ENCODE peak calls at places on chromosome 1, in eight cellular contexts. C, P, K, L, B, X, G and R are unnamed samples.

GRCh38 chr1:205988585-205988995 is 14.6 kb downstream of the RAB7B start:
- DNase-seq in C (no peak), P (no peak), K (no peak), L (no peak), B (no peak), X (no peak), G (no peak), R (no peak)

GRCh38 chr1:44719318-44719717 is 11.7 kb downstream of the RNU5D-1 start:
- DNase-seq in C (no peak), P (no peak), K (no peak), L (no peak), B (no peak), X (no peak), G (no peak), R (no peak)

GRCh38 chr1:185559684-185560310 is 174.4 kb upstream of the HMCN1 start:
- DNase-seq in C (peak), P (peak), K (no peak), L (peak), B (peak), X (peak), G (no peak), R (peak)

GRCh38 chr1:167723707-167724323 is 2.0 kb downstream of the MPZL1 start:
- DNase-seq in C (no peak), P (no peak), K (no peak), L (no peak), B (no peak), X (no peak), G (no peak), R (no peak)

GRCh38 chr1:233409540-233409939 is 82.0 kb downstream of the MAP3K21 start:
- DNase-seq in C (no peak), P (no peak), K (no peak), L (no peak), B (no peak), X (no peak), G (no peak), R (no peak)

GRCh38 chr1:103948526-103948925 is 198.8 kb downstream of the AMY1C start:
- DNase-seq in C (no peak), P (no peak), K (no peak), L (peak), B (no peak), X (no peak), G (no peak), R (no peak)

GRCh38 chr1:33120436-33121231 is 39.7 kb downstream of the AZIN2 start:
- DNase-seq in C (no peak), P (no peak), K (no peak), L (peak), B (no peak), X (no peak), G (no peak), R (no peak)

GRCh38 chr1:172135076-172135672 is 285.3 kb upstream of the C1orf105 start:
- DNase-seq in C (no peak), P (no peak), K (no peak), L (peak), B (peak), X (no peak), G (no peak), R (no peak)

GRCh38 chr1:50427818-50428779 is 4.9 kb upstream of the DMRTA2 start:
- DNase-seq in C (no peak), P (no peak), K (no peak), L (no peak), B (no peak), X (no peak), G (no peak), R (no peak)

GRCh38 chr1:1545946-1546737 is 5.7 kb upstream of the TMEM240 start:
- DNase-seq in C (no peak), P (no peak), K (no peak), L (no peak), B (no peak), X (no peak), G (no peak), R (no peak)

GRCh38 chr1:243926299-243926698 is 76.3 kb upstream of the AKT3 start:
- DNase-seq in C (no peak), P (no peak), K (no peak), L (no peak), B (no peak), X (no peak), G (no peak), R (no peak)

GRCh38 chr1:154179951-154180687 is 11.8 kb downstream of the TPM3 start:
- DNase-seq in C (no peak), P (no peak), K (no peak), L (no peak), B (peak), X (peak), G (no peak), R (no peak)

GRCh38 chr1:93770640-93771039 is 89.0 kb upstream of the BCAR3 start:
- DNase-seq in C (no peak), P (no peak), K (no peak), L (peak), B (no peak), X (no peak), G (no peak), R (no peak)

GRCh38 chr1:44713321-44713781 is 17.6 kb downstream of the RNU5D-1 start:
- DNase-seq in C (no peak), P (no peak), K (no peak), L (peak), B (no peak), X (no peak), G (no peak), R (no peak)

GRCh38 chr1:41919131-41919530 is 409 bp upstream of the HIVEP3 start:
- DNase-seq in C (no peak), P (no peak), K (no peak), L (no peak), B (no peak), X (no peak), G (no peak), R (no peak)

GRCh38 chr1:160489513-160490261 is 33.4 kb downstream of the SLAMF6 start:
- DNase-seq in C (no peak), P (no peak), K (no peak), L (no peak), B (no peak), X (no peak), G (no peak), R (no peak)

GRCh38 chr1:219273088-219273686 is 99.5 kb downstream of the LYPLAL1 start:
- DNase-seq in C (no peak), P (no peak), K (no peak), L (no peak), B (no peak), X (no peak), G (no peak), R (no peak)

GRCh38 chr1:9852410-9853301 is 28.9 kb upstream of the CLSTN1 start:
- DNase-seq in C (no peak), P (peak), K (no peak), L (no peak), B (no peak), X (no peak), G (no peak), R (peak)

GRCh38 chr1:20486457-20487235 is 636 bp upstream of the CAMK2N1 start:
- DNase-seq in C (no peak), P (peak), K (peak), L (peak), B (peak), X (no peak), G (peak), R (no peak)

GRCh38 chr1:200890027-200890426 is 4.7 kb upstream of the INAVA start:
- DNase-seq in C (no peak), P (no peak), K (no peak), L (no peak), B (no peak), X (no peak), G (no peak), R (no peak)

GRCh38 chr1:193068013-193068412 is 8.6 kb downstream of the RO60 start:
- DNase-seq in C (no peak), P (no peak), K (no peak), L (no peak), B (no peak), X (no peak), G (no peak), R (no peak)

GRCh38 chr1:21340230-21340564 is 49.9 kb upstream of the ECE1 start:
- DNase-seq in C (no peak), P (no peak), K (no peak), L (peak), B (peak), X (no peak), G (no peak), R (no peak)

GRCh38 chr1:40626383-40626770 is 39.1 kb downstream of the RIMS3 start:
- DNase-seq in C (no peak), P (no peak), K (no peak), L (no peak), B (no peak), X (no peak), G (no peak), R (no peak)

GRCh38 chr1:72567511-72567910 is 285.2 kb upstream of the NEGR1 start:
- DNase-seq in C (no peak), P (peak), K (no peak), L (no peak), B (no peak), X (no peak), G (no peak), R (no peak)

GRCh38 chr1:21742578-21742977 is 40.4 kb downstream of the USP48 start:
- DNase-seq in C (no peak), P (no peak), K (no peak), L (no peak), B (no peak), X (no peak), G (no peak), R (no peak)

GRCh38 chr1:58460469-58460868 is 86.1 kb downstream of the OMA1 start:
- DNase-seq in C (no peak), P (no peak), K (no peak), L (peak), B (no peak), X (no peak), G (no peak), R (peak)

GRCh38 chr1:156602557-156602993 is 1.3 kb upstream of the GPATCH4 start:
- DNase-seq in C (no peak), P (no peak), K (no peak), L (peak), B (no peak), X (no peak), G (no peak), R (no peak)

GRCh38 chr1:11794446-11795237 is 11.1 kb downstream of the MTHFR start:
- DNase-seq in C (no peak), P (no peak), K (no peak), L (no peak), B (no peak), X (no peak), G (no peak), R (no peak)

GRCh38 chr1:27598902-27599528 is 4.9 kb downstream of the AHDC1 start:
- DNase-seq in C (peak), P (peak), K (no peak), L (peak), B (peak), X (no peak), G (no peak), R (peak)

GRCh38 chr1:234871039-234871709 is 257.5 kb downstream of the TOMM20 start:
- DNase-seq in C (no peak), P (no peak), K (no peak), L (no peak), B (no peak), X (no peak), G (no peak), R (no peak)

GRCh38 chr1:209926045-209926444 is 12.0 kb upstream of the SYT14 start:
- DNase-seq in C (no peak), P (peak), K (no peak), L (peak), B (no peak), X (no peak), G (no peak), R (peak)

GRCh38 chr1:200849430-200849829 is 23.4 kb upstream of the GPR25 start:
- DNase-seq in C (no peak), P (no peak), K (no peak), L (no peak), B (no peak), X (no peak), G (no peak), R (no peak)

GRCh38 chr1:10546896-10547295 is 72.1 kb downstream of the PEX14 start:
- DNase-seq in C (no peak), P (no peak), K (no peak), L (no peak), B (no peak), X (no peak), G (no peak), R (no peak)

GRCh38 chr1:178645157-178645825 is 79.8 kb upstream of the RALGPS2 start:
- DNase-seq in C (no peak), P (no peak), K (no peak), L (no peak), B (no peak), X (no peak), G (no peak), R (no peak)

DNA sequence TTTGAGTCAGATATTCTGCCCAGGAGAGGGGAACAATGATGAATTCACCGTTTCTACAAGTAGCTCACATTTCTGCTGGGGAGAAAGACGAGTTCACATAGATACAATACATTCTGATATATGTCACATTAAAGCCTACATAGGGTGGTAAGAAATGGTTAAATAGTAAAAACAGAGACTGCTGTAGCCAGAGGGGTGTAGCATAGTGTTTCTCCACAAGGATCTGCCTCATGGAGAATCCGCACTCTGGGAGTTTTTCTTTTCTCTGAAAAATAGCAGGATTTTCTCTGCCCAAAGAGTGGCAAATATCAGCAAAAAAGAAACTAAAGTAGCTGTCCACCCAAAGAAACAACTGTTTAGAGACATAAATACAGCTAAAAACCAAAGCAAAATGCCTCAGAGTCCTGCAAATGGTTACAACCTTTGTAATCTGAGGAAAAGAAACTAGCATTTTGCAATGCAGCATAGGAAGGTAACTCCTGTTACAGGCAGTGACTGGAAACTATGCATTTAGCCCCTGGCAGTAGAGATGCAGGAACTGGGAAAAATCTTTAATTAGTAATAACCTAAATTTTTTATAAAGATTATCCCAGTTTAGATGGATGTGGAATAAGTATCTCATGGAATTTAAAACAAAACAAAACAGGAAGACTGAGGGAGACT is 1126.7 kb upstream of the ADGRL2 start:
- DNase-seq in C (no peak), P (no peak), K (no peak), L (no peak), B (no peak), X (no peak), G (no peak), R (no peak)
- TF ChIP-seq CTCF in C (no peak), P (no peak), K (no peak), L (no peak), B (no peak), X (no peak), G (no peak), R (no peak)

GRCh38 chr1:18884419-18884717 is 18.0 kb downstream of the ALDH4A1 start:
- DNase-seq in C (no peak), P (no peak), K (no peak), L (no peak), B (no peak), X (no peak), G (no peak), R (no peak)
- TF ChIP-seq CTCF in C (no peak), P (no peak), K (no peak), L (peak), B (no peak), X (no peak), G (no peak), R (peak)

DNA sequence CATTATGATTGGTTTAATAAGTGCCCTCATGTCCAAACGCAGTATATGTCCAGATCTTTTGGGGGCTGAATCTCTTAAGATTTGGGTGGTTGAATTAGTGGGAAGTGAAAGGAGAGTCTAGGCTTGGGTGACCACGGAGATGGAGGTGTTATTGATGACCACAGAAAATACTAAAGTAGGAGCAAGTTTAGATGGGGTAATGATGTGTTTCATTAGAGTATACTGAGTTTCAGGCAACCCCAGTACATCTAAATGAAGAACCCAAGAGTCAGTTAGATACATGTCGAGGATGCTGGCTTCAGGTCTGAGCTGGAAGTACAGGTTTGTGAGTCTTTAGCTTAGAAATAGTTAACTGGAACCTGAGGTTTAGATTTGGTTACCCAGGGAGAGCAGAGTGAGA is 6.5 kb upstream of the ZZZ3 start:
- DNase-seq in C (no peak), P (no peak), K (no peak), L (no peak), B (no peak), X (peak), G (no peak), R (no peak)
- TF ChIP-seq CTCF in C (no peak), P (no peak), K (no peak), L (no peak), B (no peak), X (no peak), G (no peak), R (no peak)

GRCh38 chr1:196732526-196732925 is 42.1 kb upstream of the CFHR3 start:
- DNase-seq in C (no peak), P (no peak), K (no peak), L (no peak), B (no peak), X (no peak), G (no peak), R (no peak)
- TF ChIP-seq CTCF in C (no peak), P (peak), K (peak), L (peak), B (no peak), X (no peak), G (peak), R (peak)

GRCh38 chr1:53946252-53947171 is at the start of gene LRRC42:
- DNase-seq in C (no peak), P (no peak), K (no peak), L (no peak), B (no peak), X (peak), G (no peak), R (no peak)
- TF ChIP-seq CTCF in C (no peak), P (peak), K (no peak), L (peak), B (no peak), X (peak), G (no peak), R (no peak)

GRCh38 chr1:23283660-23284602 is 60.2 kb downstream of the HNRNPR start:
- DNase-seq in C (no peak), P (peak), K (no peak), L (peak), B (no peak), X (no peak), G (no peak), R (peak)

GRCh38 chr1:23291706-23292105 is 52.4 kb downstream of the HNRNPR start:
- DNase-seq in C (no peak), P (no peak), K (no peak), L (no peak), B (no peak), X (no peak), G (no peak), R (no peak)

GRCh38 chr1:23282967-23283366 is 61.1 kb downstream of the HNRNPR start:
- DNase-seq in C (no peak), P (peak), K (no peak), L (peak), B (no peak), X (no peak), G (no peak), R (peak)

GRCh38 chr1:23290811-23291565 is 53.1 kb downstream of the HNRNPR start:
- DNase-seq in C (no peak), P (no peak), K (no peak), L (no peak), B (no peak), X (no peak), G (no peak), R (no peak)

DNA sequence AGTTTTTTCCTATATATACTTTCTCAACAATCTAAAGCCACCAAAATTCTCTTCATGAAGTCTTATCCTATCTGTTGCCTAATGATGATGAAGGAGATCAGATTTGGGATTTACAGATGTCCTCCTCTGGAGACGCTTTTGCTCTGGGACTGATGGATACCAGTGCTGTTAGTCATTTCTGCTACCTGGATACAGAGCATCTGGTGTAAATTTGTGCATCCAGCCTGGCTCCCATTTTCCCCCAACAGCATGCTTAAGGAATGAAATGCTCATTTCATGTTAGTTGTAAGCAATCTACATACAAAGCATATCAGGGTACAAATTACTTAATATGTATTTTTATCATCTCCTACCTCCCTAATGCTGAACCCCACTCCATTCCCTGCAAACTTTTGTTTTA is 57.7 kb downstream of the HNRNPR start:
- DNase-seq in C (no peak), P (no peak), K (no peak), L (no peak), B (no peak), X (no peak), G (no peak), R (no peak)
- TF ChIP-seq CTCF in C (no peak), P (no peak), K (no peak), L (no peak), B (no peak), X (no peak), G (no peak), R (no peak)

DNA sequence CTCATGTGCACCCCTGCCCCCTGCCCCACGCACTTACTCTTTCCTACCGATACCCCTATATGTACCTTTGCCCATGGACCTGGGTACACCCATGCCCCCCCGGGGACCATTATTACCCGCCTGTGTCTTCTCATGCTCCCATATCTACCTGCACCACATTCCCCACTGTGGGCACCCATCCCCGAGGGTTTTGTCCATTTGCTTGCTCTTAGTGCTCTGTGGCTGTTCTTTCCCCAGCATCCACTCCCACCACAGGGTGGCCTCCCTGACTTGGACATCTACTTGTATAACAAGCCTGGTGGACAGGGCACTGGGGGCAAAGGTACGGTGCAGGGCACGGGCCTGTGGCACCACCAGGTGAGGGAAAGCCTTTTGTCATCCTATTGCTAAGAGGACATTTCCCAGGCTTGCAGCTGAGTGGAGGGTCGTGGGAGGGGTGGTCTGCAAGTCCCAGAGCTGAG is 14.6 kb downstream of the HYI start:
- DNase-seq in C (no peak), P (no peak), K (no peak), L (no peak), B (peak), X (no peak), G (no peak), R (no peak)
- TF ChIP-seq CTCF in C (no peak), P (no peak), K (no peak), L (no peak), B (no peak), X (no peak), G (no peak), R (no peak)

GRCh38 chr1:35745124-35745730 is 24.6 kb downstream of the CLSPN start:
- DNase-seq in C (no peak), P (no peak), K (no peak), L (no peak), B (no peak), X (no peak), G (no peak), R (no peak)
- TF ChIP-seq CTCF in C (no peak), P (no peak), K (no peak), L (no peak), B (no peak), X (no peak), G (no peak), R (no peak)